ENCODE peak calls at places on chromosomes 2 and 18, in ten cellular contexts. U is heart left ventricle, Y is A549, G is ovary, N is right lobe of liver, J is gastrocnemius medialis, I is prostate gland, W is tibial nerve, S is adrenal gland, K is HCT116. Z is an unnamed sample.

GRCh38 chr2:170161516-170162260 is 16.3 kb upstream of the MYO3B start:
- DNase-seq in U (no peak), Y (no peak), G (no peak), N (no peak), J (no peak), I (no peak), W (no peak), S (no peak), K (no peak), Z (no peak)

GRCh38 chr2:70715161-70715985 is 52.6 kb downstream of the ADD2 start:
- DNase-seq in U (no peak), Y (no peak), G (no peak), N (no peak), J (no peak), I (no peak), W (no peak), S (no peak), K (no peak), Z (peak)

GRCh38 chr18:34809697-34810096 is 99.6 kb downstream of the DTNA start:
- DNase-seq in U (no peak), Y (peak), G (peak), N (no peak), J (peak), I (no peak), W (peak), S (peak), K (peak), Z (peak)

GRCh38 chr2:73877071-73877802 is 15.6 kb upstream of the ACTG2 start:
- DNase-seq in U (no peak), Y (no peak), G (no peak), N (no peak), J (no peak), I (peak), W (no peak), S (no peak), K (no peak), Z (no peak)

GRCh38 chr2:121880283-121880682 is 124.8 kb downstream of the TSN start:
- DNase-seq in U (no peak), Y (no peak), G (no peak), N (no peak), J (no peak), I (no peak), W (no peak), S (no peak), K (no peak), Z (no peak)

GRCh38 chr2:53756644-53757043 is 11.0 kb upstream of the CHAC2 start:
- DNase-seq in U (no peak), Y (no peak), G (no peak), N (no peak), J (no peak), I (no peak), W (no peak), S (no peak), K (no peak), Z (no peak)

GRCh38 chr2:146820672-146821071 is 1024.2 kb upstream of the ACVR2A start:
- DNase-seq in U (no peak), Y (no peak), G (no peak), N (no peak), J (no peak), I (no peak), W (no peak), S (no peak), K (no peak), Z (no peak)

GRCh38 chr2:136000502-136000901 is 15.1 kb upstream of the DARS1 start:
- DNase-seq in U (no peak), Y (no peak), G (no peak), N (no peak), J (no peak), I (no peak), W (no peak), S (no peak), K (no peak), Z (no peak)

GRCh38 chr18:48832961-48833700 is 117.6 kb downstream of the SMAD7 start:
- DNase-seq in U (peak), Y (peak), G (no peak), N (peak), J (peak), I (no peak), W (no peak), S (peak), K (peak), Z (peak)

GRCh38 chr2:135796606-135797005 is 40.4 kb downstream of the LCT start:
- DNase-seq in U (no peak), Y (no peak), G (no peak), N (no peak), J (no peak), I (no peak), W (no peak), S (no peak), K (no peak), Z (peak)

GRCh38 chr2:191417746-191418145 is 172.5 kb downstream of the MYO1B start:
- DNase-seq in U (no peak), Y (no peak), G (no peak), N (no peak), J (no peak), I (no peak), W (no peak), S (no peak), K (no peak), Z (no peak)

GRCh38 chr2:241798631-241799521 is 10.1 kb upstream of the NEU4 start:
- DNase-seq in U (no peak), Y (no peak), G (peak), N (no peak), J (no peak), I (no peak), W (peak), S (no peak), K (no peak), Z (no peak)

GRCh38 chr2:74379851-74380789 is at the start of gene DCTN1:
- DNase-seq in U (peak), Y (peak), G (peak), N (no peak), J (peak), I (peak), W (no peak), S (peak), K (no peak), Z (no peak)

GRCh38 chr18:64017870-64018269 is 48.0 kb downstream of the SERPINB8 start:
- DNase-seq in U (no peak), Y (peak), G (no peak), N (no peak), J (no peak), I (no peak), W (no peak), S (no peak), K (peak), Z (no peak)

GRCh38 chr18:44996261-44996660 is 315.6 kb downstream of the SETBP1 start:
- DNase-seq in U (no peak), Y (no peak), G (no peak), N (no peak), J (no peak), I (no peak), W (no peak), S (no peak), K (no peak), Z (no peak)

GRCh38 chr2:38417745-38418689 is 40.9 kb upstream of the ATL2 start:
- DNase-seq in U (no peak), Y (no peak), G (no peak), N (no peak), J (no peak), I (no peak), W (no peak), S (no peak), K (no peak), Z (peak)

GRCh38 chr18:37019157-37019571 is 190.2 kb downstream of the KIAA1328 start:
- DNase-seq in U (no peak), Y (peak), G (no peak), N (no peak), J (no peak), I (no peak), W (no peak), S (no peak), K (no peak), Z (no peak)

GRCh38 chr18:11146238-11146946 is 3.0 kb downstream of the PIEZO2 start:
- DNase-seq in U (peak), Y (no peak), G (no peak), N (peak), J (peak), I (no peak), W (no peak), S (peak), K (no peak), Z (no peak)

GRCh38 chr2:239724851-239725550 is 300.1 kb downstream of the NDUFA10 start:
- DNase-seq in U (peak), Y (no peak), G (no peak), N (peak), J (no peak), I (no peak), W (no peak), S (no peak), K (no peak), Z (no peak)
- TF ChIP-seq POLR2A in U (no peak), Y (no peak), G (no peak), N (no peak), J (no peak), I (no peak), W (no peak), S (no peak), K (no peak), Z (no peak)

DNA sequence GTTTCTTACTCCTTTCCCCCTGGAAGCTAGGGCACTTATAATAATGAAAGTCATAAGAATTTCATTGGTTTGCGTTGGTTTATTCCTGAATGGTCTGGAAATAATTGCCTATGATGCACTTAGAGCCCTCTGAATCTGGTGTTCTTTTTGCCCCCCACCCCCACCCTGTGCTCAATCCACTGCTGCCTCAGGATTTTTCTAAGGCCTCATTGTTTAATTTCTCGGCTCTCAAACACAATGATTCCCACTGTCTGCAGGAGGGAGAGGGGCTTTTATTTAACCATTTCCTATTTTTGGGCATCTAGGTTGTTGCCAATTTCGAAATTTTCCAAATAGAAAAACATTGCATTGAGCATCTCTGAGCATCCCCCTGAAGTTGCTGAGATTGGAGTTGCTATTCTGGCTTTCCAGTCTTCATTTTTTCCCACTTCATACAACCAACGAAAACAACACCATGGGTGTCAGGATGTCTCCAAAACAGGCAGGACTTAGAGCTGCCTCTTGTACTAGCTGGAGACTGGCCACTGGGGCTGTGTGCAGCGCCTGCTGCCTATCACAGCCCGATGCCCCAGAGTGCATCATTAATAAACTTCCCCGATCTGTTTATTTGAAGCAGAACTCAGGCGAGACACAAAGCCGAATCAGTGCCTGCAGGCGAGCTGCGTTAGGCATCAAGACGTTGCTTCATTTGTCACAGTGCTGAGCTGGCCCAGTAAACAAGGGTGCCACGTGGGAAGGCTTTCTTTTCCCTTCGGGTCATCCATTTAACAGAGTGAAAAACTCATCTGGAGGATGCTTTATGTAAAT is 1.8 kb upstream of the PCARE start:
- DNase-seq in U (no peak), Y (no peak), G (no peak), N (no peak), J (no peak), I (no peak), W (no peak), S (no peak), K (no peak), Z (no peak)
- TF ChIP-seq CTCF in U (no peak), Y (no peak), G (no peak), N (no peak), J (no peak), I (no peak), W (no peak), S (no peak), K (no peak), Z (no peak)

GRCh38 chr2:206112108-206112507 is 26.1 kb upstream of the INO80D start:
- DNase-seq in U (no peak), Y (no peak), G (no peak), N (no peak), J (no peak), I (no peak), W (no peak), S (no peak), K (no peak), Z (no peak)

GRCh38 chr2:206113148-206113547 is 27.2 kb upstream of the INO80D start:
- DNase-seq in U (no peak), Y (no peak), G (no peak), N (no peak), J (no peak), I (no peak), W (no peak), S (no peak), K (no peak), Z (no peak)

GRCh38 chr2:206115026-206115578 is 29.1 kb upstream of the INO80D start:
- DNase-seq in U (no peak), Y (peak), G (no peak), N (no peak), J (no peak), I (no peak), W (no peak), S (no peak), K (no peak), Z (no peak)

DNA sequence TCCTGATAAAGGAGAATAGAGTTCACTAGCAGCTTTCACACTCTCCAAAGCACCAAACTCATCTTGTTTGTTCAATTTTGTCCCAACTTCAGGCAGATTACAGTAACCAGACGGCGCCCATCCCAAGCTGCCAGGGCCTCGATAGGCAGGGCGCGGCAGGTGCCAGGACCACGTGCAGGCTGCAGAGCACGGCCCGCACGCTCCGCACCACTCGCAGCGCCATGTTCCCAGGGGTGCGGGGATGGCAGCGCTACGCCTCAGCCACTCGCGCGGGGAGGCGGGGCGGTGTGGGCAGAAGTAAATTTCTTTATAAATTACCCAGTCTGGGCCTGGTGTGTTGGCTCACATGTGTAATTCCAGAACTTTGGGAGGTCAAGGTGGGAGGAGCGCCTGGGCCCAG is 30.3 kb upstream of the INO80D start:
- DNase-seq in U (no peak), Y (no peak), G (no peak), N (no peak), J (no peak), I (no peak), W (no peak), S (no peak), K (no peak), Z (no peak)
- TF ChIP-seq POLR2A in U (no peak), Y (no peak), G (no peak), N (no peak), J (no peak), I (no peak), W (no peak), S (no peak), K (no peak), Z (no peak)

DNA sequence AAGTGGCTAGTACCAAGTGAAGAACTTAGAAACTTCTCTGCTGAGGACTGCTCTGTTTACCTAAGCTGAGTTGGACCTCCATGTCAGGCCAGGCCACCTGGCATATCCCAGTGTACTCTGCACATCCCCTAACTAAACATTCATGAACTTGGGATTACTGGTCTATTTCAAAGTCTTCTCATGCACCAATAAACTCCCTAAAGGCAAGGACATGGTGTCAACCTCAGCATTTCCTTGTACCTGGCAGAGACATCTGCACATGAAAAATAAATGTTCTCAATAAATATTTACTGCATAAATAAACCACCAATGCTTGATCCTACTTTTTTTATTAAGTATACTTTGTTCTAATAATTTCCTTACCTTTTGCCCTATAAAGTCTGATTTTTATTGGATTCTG is 124.8 kb downstream of the LAMA1 start:
- DNase-seq in U (no peak), Y (no peak), G (no peak), N (no peak), J (no peak), I (peak), W (no peak), S (no peak), K (no peak), Z (no peak)
- TF ChIP-seq CTCF in U (no peak), Y (no peak), G (no peak), N (no peak), J (no peak), I (no peak), W (no peak), S (no peak), K (no peak), Z (no peak)

GRCh38 chr2:216108967-216109921 is at the start of gene XRCC5:
- DNase-seq in U (peak), Y (peak), G (peak), N (peak), J (peak), I (peak), W (peak), S (peak), K (peak), Z (peak)
- TF ChIP-seq POLR2A in U (peak), Y (peak), G (peak), N (peak), J (peak), I (peak), W (peak), S (peak), K (peak), Z (no peak)

Z was measured in lower leg skin.